ENCODE peak calls at places on chromosomes 1 and 21, in ten cellular contexts. W is stomach; Q is amygdala; K is AG04450; Z is CD4-positive, alpha-beta T cell; V is coronary artery; X is activated naive CD4-positive, alpha-beta T cell; R is cardiac muscle cell; T is OCI-M1; N is ELR. A is an unnamed sample.

GRCh38 chr1:157496121-157496526 is 56.2 kb downstream of the FCRL5 start:
- DNase-seq in R (peak; percentile 59), V (no peak), K (no peak), N (peak; percentile 57), W (no peak), Z (peak; percentile 22), Q (no peak), X (no peak), T (peak; percentile 91), A (peak; percentile 39)

GRCh38 chr1:104646233-104646632 is 896.5 kb downstream of the AMY1C start:
- DNase-seq in Q (no peak), Z (no peak), K (no peak), R (no peak), N (no peak), V (no peak), X (no peak), W (no peak), T (no peak), A (no peak)

GRCh38 chr1:109262231-109263010 is 13.1 kb downstream of the CELSR2 start:
- DNase-seq in T (no peak), K (no peak), R (no peak), V (no peak), W (no peak), N (no peak), Z (no peak), Q (no peak), X (no peak), A (no peak)

GRCh38 chr1:1037366-1038327 is 17.7 kb downstream of the AGRN start:
- DNase-seq in Q (no peak), Z (no peak), W (peak; percentile 56), V (no peak), X (no peak), K (no peak), R (no peak), T (no peak), N (no peak), A (no peak)

GRCh38 chr1:113617438-113618141 is 141.7 kb downstream of the PHTF1 start:
- DNase-seq in Q (no peak), X (no peak), Z (no peak), W (no peak), R (peak; percentile 6), T (no peak), V (no peak), K (no peak), N (peak; percentile 13), A (peak; percentile 57)

GRCh38 chr21:44763451-44764318 is 37.9 kb downstream of the UBE2G2 start:
- DNase-seq in Z (no peak), T (no peak), V (peak; percentile 66), K (no peak), N (no peak), X (no peak), R (no peak), W (no peak), Q (no peak), A (no peak)

GRCh38 chr1:178238722-178239510 is 145.0 kb downstream of the RASAL2 start:
- DNase-seq in N (peak; percentile 100), X (no peak), T (peak; percentile 16), W (no peak), K (peak; percentile 82), R (no peak), Z (no peak), Q (no peak), V (no peak), A (peak; percentile 99)

GRCh38 chr1:173488001-173488400 is 10.9 kb downstream of the PRDX6 start:
- DNase-seq in Z (no peak), Q (no peak), T (no peak), V (no peak), X (no peak), N (no peak), W (no peak), K (no peak), R (no peak), A (no peak)

GRCh38 chr1:26035203-26035958 is 10.5 kb downstream of the SLC30A2 start:
- DNase-seq in Q (peak; percentile 65), Z (peak; percentile 86), K (peak; percentile 66), N (peak; percentile 94), W (peak; percentile 97), T (peak; percentile 97), R (peak; percentile 98), V (peak; percentile 94), X (peak; percentile 74), A (peak; percentile 92)

GRCh38 chr1:193104496-193104905 is 713 bp downstream of the GLRX2 start:
- DNase-seq in Q (no peak), V (no peak), T (peak; percentile 80), X (no peak), Z (no peak), R (peak; percentile 54), K (no peak), N (peak; percentile 78), W (peak; percentile 51), A (peak; percentile 76)

GRCh38 chr1:234533034-234533571 is 54.1 kb upstream of the TARBP1 start:
- DNase-seq in V (peak; percentile 90), R (no peak), T (no peak), N (peak; percentile 86), K (peak; percentile 82), Z (no peak), W (no peak), Q (no peak), X (no peak), A (peak; percentile 85)

GRCh38 chr1:179081696-179082307 is at the start of gene TOR3A:
- DNase-seq in Z (peak; percentile 54), W (peak; percentile 94), V (peak; percentile 95), K (peak; percentile 57), N (peak; percentile 90), R (peak; percentile 95), T (peak; percentile 95), Q (peak; percentile 76), X (peak; percentile 35), A (peak; percentile 92)

GRCh38 chr1:84634536-84635205 is 55.6 kb downstream of the SSX2IP start:
- DNase-seq in N (peak; percentile 7), Z (no peak), X (no peak), Q (no peak), T (no peak), W (no peak), R (peak; percentile 9), K (no peak), V (no peak), A (peak; percentile 87)

GRCh38 chr1:76254165-76255043 is 179.9 kb downstream of the ST6GALNAC3 start:
- DNase-seq in Z (no peak), Q (no peak), K (no peak), R (no peak), T (peak; percentile 76), X (no peak), N (no peak), W (no peak), V (no peak), A (peak; percentile 18)

GRCh38 chr1:174949645-174950044 is 50.1 kb upstream of the CACYBP start:
- DNase-seq in T (no peak), V (no peak), Q (no peak), W (no peak), K (no peak), Z (no peak), R (no peak), N (no peak), X (no peak), A (no peak)

GRCh38 chr1:25900209-25900608 is 6.0 kb downstream of the STMN1 start:
- DNase-seq in X (no peak), Q (peak; percentile 24), V (no peak), W (no peak), T (no peak), K (no peak), N (no peak), R (no peak), Z (no peak), A (no peak)

GRCh38 chr21:43733529-43734071 is 14.7 kb downstream of the PDXK start:
- DNase-seq in Z (no peak), Q (no peak), K (no peak), X (no peak), N (peak; percentile 45), V (no peak), R (no peak), W (no peak), T (no peak), A (no peak)

GRCh38 chr1:111089638-111090037 is 50.3 kb downstream of the DRAM2 start:
- DNase-seq in X (no peak), W (no peak), R (no peak), V (no peak), K (no peak), Z (no peak), T (no peak), N (no peak), Q (no peak), A (no peak)

GRCh38 chr1:26405281-26405915 is 5.2 kb upstream of the LIN28A start:
- DNase-seq in Q (no peak), W (no peak), Z (no peak), K (no peak), X (no peak), N (peak; percentile 60), R (no peak), T (no peak), V (no peak), A (no peak)